ENCODE peak calls at places on chromosomes 12 and 14, in six cellular contexts. One of them, this sample, is unnamed.

GRCh38 chr12:80792861-80793260 is 76.1 kb downstream of the MYF5 start:
- DNase-seq in heart left ventricle: no peak
- DNase-seq in Peyer's patch: no peak
- DNase-seq in lower leg skin: no peak
- DNase-seq in breast epithelium: no peak
- DNase-seq in uterus: no peak
- DNase-seq in this sample: no peak

GRCh38 chr12:117155278-117156060 is 34.8 kb downstream of the FBXO21 start:
- DNase-seq in Peyer's patch: peak
- DNase-seq in heart left ventricle: peak
- DNase-seq in uterus: peak
- DNase-seq in lower leg skin: peak
- DNase-seq in breast epithelium: no peak
- DNase-seq in this sample: peak

GRCh38 chr14:58501214-58501816 is 73.8 kb downstream of the KIAA0586 start:
- DNase-seq in lower leg skin: no peak
- DNase-seq in uterus: no peak
- DNase-seq in breast epithelium: no peak
- DNase-seq in heart left ventricle: no peak
- DNase-seq in Peyer's patch: peak
- DNase-seq in this sample: no peak

GRCh38 chr12:51752490-51752889 is 96.0 kb downstream of the FIGNL2 start:
- DNase-seq in uterus: peak
- DNase-seq in breast epithelium: no peak
- DNase-seq in Peyer's patch: peak
- DNase-seq in heart left ventricle: peak
- DNase-seq in lower leg skin: no peak
- DNase-seq in this sample: peak

GRCh38 chr14:89621009-89621421 is 204.0 kb upstream of the FOXN3 start:
- DNase-seq in heart left ventricle: no peak
- DNase-seq in lower leg skin: no peak
- DNase-seq in breast epithelium: no peak
- DNase-seq in uterus: no peak
- DNase-seq in Peyer's patch: peak
- DNase-seq in this sample: no peak

GRCh38 chr14:69398818-69399210 is 322 bp downstream of the SLC39A9 start:
- DNase-seq in lower leg skin: no peak
- DNase-seq in breast epithelium: no peak
- DNase-seq in Peyer's patch: no peak
- DNase-seq in uterus: no peak
- DNase-seq in heart left ventricle: no peak
- DNase-seq in this sample: no peak

GRCh38 chr12:115468087-115468510 is 784.1 kb upstream of the TBX3 start:
- DNase-seq in heart left ventricle: no peak
- DNase-seq in uterus: no peak
- DNase-seq in lower leg skin: no peak
- DNase-seq in Peyer's patch: peak
- DNase-seq in breast epithelium: peak
- DNase-seq in this sample: no peak

GRCh38 chr12:91746976-91747375 is 398.7 kb downstream of the BTG1 start:
- DNase-seq in Peyer's patch: no peak
- DNase-seq in uterus: no peak
- DNase-seq in breast epithelium: no peak
- DNase-seq in heart left ventricle: no peak
- DNase-seq in lower leg skin: no peak
- DNase-seq in this sample: no peak

GRCh38 chr12:51721281-51721940 is 127.1 kb downstream of the FIGNL2 start:
- DNase-seq in lower leg skin: no peak
- DNase-seq in breast epithelium: no peak
- DNase-seq in heart left ventricle: peak
- DNase-seq in Peyer's patch: peak
- DNase-seq in uterus: peak
- DNase-seq in this sample: no peak

GRCh38 chr12:50167026-50167742 is at the start of gene CERS5:
- DNase-seq in uterus: peak
- DNase-seq in Peyer's patch: peak
- DNase-seq in lower leg skin: peak
- DNase-seq in heart left ventricle: peak
- DNase-seq in breast epithelium: peak
- DNase-seq in this sample: peak

GRCh38 chr14:53409974-53410373 is 256.9 kb upstream of the DDHD1 start:
- DNase-seq in breast epithelium: no peak
- DNase-seq in lower leg skin: no peak
- DNase-seq in uterus: no peak
- DNase-seq in Peyer's patch: no peak
- DNase-seq in heart left ventricle: no peak
- DNase-seq in this sample: no peak

GRCh38 chr14:102947321-102948103 is 25.0 kb downstream of the AMN start:
- DNase-seq in Peyer's patch: no peak
- DNase-seq in uterus: no peak
- DNase-seq in heart left ventricle: no peak
- DNase-seq in lower leg skin: no peak
- DNase-seq in breast epithelium: no peak
- DNase-seq in this sample: no peak

GRCh38 chr14:68627868-68628604 is 164.8 kb downstream of the ZFP36L1 start:
- DNase-seq in lower leg skin: peak
- DNase-seq in uterus: no peak
- DNase-seq in Peyer's patch: peak
- DNase-seq in heart left ventricle: peak
- DNase-seq in breast epithelium: peak
- DNase-seq in this sample: no peak

GRCh38 chr12:113886721-113887120 is 79.4 kb downstream of the RBM19 start:
- DNase-seq in uterus: no peak
- DNase-seq in breast epithelium: no peak
- DNase-seq in heart left ventricle: no peak
- DNase-seq in lower leg skin: no peak
- DNase-seq in Peyer's patch: no peak
- DNase-seq in this sample: no peak

GRCh38 chr12:52891044-52891443 is 13.8 kb downstream of the KRT8 start:
- DNase-seq in lower leg skin: no peak
- DNase-seq in breast epithelium: no peak
- DNase-seq in heart left ventricle: no peak
- DNase-seq in Peyer's patch: no peak
- DNase-seq in uterus: no peak
- DNase-seq in this sample: no peak

GRCh38 chr14:95548328-95548929 is 13.6 kb downstream of the GLRX5 start:
- DNase-seq in uterus: no peak
- DNase-seq in lower leg skin: peak
- DNase-seq in heart left ventricle: no peak
- DNase-seq in breast epithelium: no peak
- DNase-seq in Peyer's patch: no peak
- DNase-seq in this sample: no peak

GRCh38 chr12:29148958-29149690 is at the start of gene FAR2:
- DNase-seq in heart left ventricle: peak
- DNase-seq in lower leg skin: peak
- DNase-seq in uterus: peak
- DNase-seq in breast epithelium: no peak
- DNase-seq in Peyer's patch: peak
- DNase-seq in this sample: no peak

GRCh38 chr12:69351462-69352236 is 3.5 kb downstream of the LYZ start:
- DNase-seq in uterus: no peak
- DNase-seq in heart left ventricle: no peak
- DNase-seq in Peyer's patch: no peak
- DNase-seq in breast epithelium: no peak
- DNase-seq in lower leg skin: no peak
- DNase-seq in this sample: no peak

GRCh38 chr12:7079826-7080125 is 12.5 kb downstream of the C1R start:
- DNase-seq in Peyer's patch: no peak
- DNase-seq in uterus: no peak
- DNase-seq in breast epithelium: no peak
- DNase-seq in heart left ventricle: no peak
- DNase-seq in lower leg skin: no peak
- DNase-seq in this sample: no peak

GRCh38 chr12:105382771-105383632 is 52.5 kb downstream of the C12orf75 start:
- DNase-seq in uterus: peak
- DNase-seq in breast epithelium: no peak
- DNase-seq in lower leg skin: no peak
- DNase-seq in Peyer's patch: no peak
- DNase-seq in heart left ventricle: no peak
- DNase-seq in this sample: no peak

GRCh38 chr14:75404843-75405242 is 23.0 kb upstream of the JDP2 start:
- DNase-seq in lower leg skin: peak
- DNase-seq in Peyer's patch: no peak
- DNase-seq in breast epithelium: no peak
- DNase-seq in heart left ventricle: no peak
- DNase-seq in uterus: no peak
- DNase-seq in this sample: no peak

DNA sequence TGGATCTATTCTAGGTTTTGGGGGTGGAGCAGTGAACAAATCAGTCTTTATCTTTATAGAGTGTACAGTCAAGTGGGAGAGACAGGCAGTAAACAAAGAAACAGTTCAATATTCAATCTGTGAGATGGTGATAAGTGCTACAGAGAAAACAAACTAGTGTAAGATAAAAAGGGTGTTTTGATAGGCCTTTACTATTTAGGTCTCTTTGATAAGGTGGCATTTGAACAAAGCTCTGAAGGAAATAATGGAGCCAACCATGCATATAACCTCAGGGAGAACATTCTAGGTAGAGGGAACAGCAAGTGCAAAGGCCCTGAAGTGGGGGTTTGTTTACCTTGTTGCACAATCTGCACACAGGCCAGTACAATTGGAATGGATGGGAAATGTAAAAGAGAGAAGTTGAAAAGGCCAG is 47.3 kb downstream of the PTPN11 start:
- DNase-seq in heart left ventricle: no peak
- DNase-seq in breast epithelium: no peak
- DNase-seq in Peyer's patch: no peak
- DNase-seq in lower leg skin: no peak
- DNase-seq in uterus: no peak
- DNase-seq in this sample: no peak
- TF ChIP-seq POLR2A in heart left ventricle: no peak
- TF ChIP-seq POLR2A in breast epithelium: no peak
- TF ChIP-seq POLR2A in Peyer's patch: no peak
- TF ChIP-seq POLR2A in lower leg skin: no peak
- TF ChIP-seq POLR2A in uterus: no peak
- TF ChIP-seq POLR2A in this sample: no peak

GRCh38 chr12:121131941-121132341 is 735 bp upstream of the P2RX7 start:
- DNase-seq in uterus: no peak
- DNase-seq in heart left ventricle: no peak
- DNase-seq in lower leg skin: no peak
- DNase-seq in Peyer's patch: no peak
- DNase-seq in breast epithelium: no peak
- DNase-seq in this sample: no peak

GRCh38 chr12:121129705-121130147 is 3.0 kb upstream of the P2RX7 start:
- DNase-seq in heart left ventricle: no peak
- DNase-seq in Peyer's patch: no peak
- DNase-seq in breast epithelium: no peak
- DNase-seq in lower leg skin: no peak
- DNase-seq in uterus: no peak
- DNase-seq in this sample: no peak

GRCh38 chr12:121130866-121131373 is 1.8 kb upstream of the P2RX7 start:
- DNase-seq in lower leg skin: no peak
- DNase-seq in heart left ventricle: no peak
- DNase-seq in breast epithelium: no peak
- DNase-seq in Peyer's patch: no peak
- DNase-seq in uterus: no peak
- DNase-seq in this sample: no peak

GRCh38 chr12:121127501-121127900 is 5.2 kb upstream of the P2RX7 start:
- DNase-seq in heart left ventricle: no peak
- DNase-seq in lower leg skin: no peak
- DNase-seq in breast epithelium: no peak
- DNase-seq in uterus: no peak
- DNase-seq in Peyer's patch: no peak
- DNase-seq in this sample: no peak

GRCh38 chr12:121128908-121129704 is 3.6 kb upstream of the P2RX7 start:
- DNase-seq in breast epithelium: no peak
- DNase-seq in uterus: peak
- DNase-seq in heart left ventricle: peak
- DNase-seq in Peyer's patch: peak
- DNase-seq in lower leg skin: peak
- DNase-seq in this sample: peak
- H3K4me3 ChIP-seq in breast epithelium: peak
- H3K4me3 ChIP-seq in uterus: no peak
- H3K4me3 ChIP-seq in heart left ventricle: peak
- H3K4me3 ChIP-seq in Peyer's patch: no peak
- H3K4me3 ChIP-seq in lower leg skin: no peak
- H3K4me3 ChIP-seq in this sample: peak

GRCh38 chr12:14941369-14941768 is 3.0 kb upstream of the ERP27 start:
- DNase-seq in heart left ventricle: no peak
- DNase-seq in breast epithelium: no peak
- DNase-seq in uterus: no peak
- DNase-seq in lower leg skin: no peak
- DNase-seq in Peyer's patch: no peak
- DNase-seq in this sample: no peak

GRCh38 chr12:14937014-14937413 is 1.3 kb downstream of the ERP27 start:
- DNase-seq in lower leg skin: no peak
- DNase-seq in breast epithelium: no peak
- DNase-seq in heart left ventricle: no peak
- DNase-seq in uterus: no peak
- DNase-seq in Peyer's patch: no peak
- DNase-seq in this sample: no peak

GRCh38 chr12:14937689-14938088 is 648 bp downstream of the ERP27 start:
- DNase-seq in lower leg skin: no peak
- DNase-seq in breast epithelium: no peak
- DNase-seq in uterus: no peak
- DNase-seq in Peyer's patch: no peak
- DNase-seq in heart left ventricle: no peak
- DNase-seq in this sample: no peak

GRCh38 chr12:14936224-14936861 is 2.0 kb downstream of the ERP27 start:
- DNase-seq in lower leg skin: no peak
- DNase-seq in Peyer's patch: no peak
- DNase-seq in heart left ventricle: no peak
- DNase-seq in breast epithelium: no peak
- DNase-seq in uterus: no peak
- DNase-seq in this sample: no peak

DNA sequence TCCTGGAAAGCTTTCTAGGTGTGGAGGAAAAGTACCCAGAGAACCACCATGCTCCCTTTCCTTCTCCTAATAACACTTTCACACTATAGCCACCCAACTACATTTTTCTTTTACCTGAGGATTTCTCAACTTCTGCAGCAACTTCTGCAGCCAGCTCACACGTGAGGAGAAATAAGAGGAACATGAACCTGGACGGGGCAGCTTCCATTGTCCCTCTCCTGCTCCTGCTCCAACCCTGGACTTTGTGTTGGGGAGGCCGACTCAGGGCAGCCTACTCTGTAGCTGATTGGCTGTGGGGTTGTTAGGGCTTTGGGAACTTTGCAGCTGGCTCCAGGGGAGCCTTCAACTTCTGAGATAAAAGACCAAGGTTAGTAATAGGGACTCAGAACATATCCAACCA is at the start of gene ERP27:
- DNase-seq in uterus: no peak
- DNase-seq in lower leg skin: no peak
- DNase-seq in breast epithelium: no peak
- DNase-seq in Peyer's patch: no peak
- DNase-seq in heart left ventricle: no peak
- DNase-seq in this sample: no peak
- TF ChIP-seq POLR2A in uterus: no peak
- TF ChIP-seq POLR2A in lower leg skin: no peak
- TF ChIP-seq POLR2A in breast epithelium: no peak
- TF ChIP-seq POLR2A in Peyer's patch: no peak
- TF ChIP-seq POLR2A in heart left ventricle: no peak
- TF ChIP-seq POLR2A in this sample: no peak

GRCh38 chr14:50560929-50561280 is 960 bp downstream of the ATL1 start:
- DNase-seq in Peyer's patch: peak
- DNase-seq in breast epithelium: peak
- DNase-seq in heart left ventricle: peak
- DNase-seq in uterus: peak
- DNase-seq in lower leg skin: peak
- DNase-seq in this sample: peak
- H3K4me3 ChIP-seq in Peyer's patch: peak
- H3K4me3 ChIP-seq in breast epithelium: peak
- H3K4me3 ChIP-seq in heart left ventricle: peak
- H3K4me3 ChIP-seq in uterus: peak
- H3K4me3 ChIP-seq in lower leg skin: peak
- H3K4me3 ChIP-seq in this sample: peak

This sample was measured in gastrocnemius medialis.